ENCODE peak calls at places on chromosomes 5 and 9, in four cellular contexts. One of them, this sample, is unnamed.

GRCh38 chr9:108212179-108212578 is 643.6 kb downstream of the ACTL7B start:
- DNase-seq in IMR-90: no peak
- DNase-seq in ovary: no peak
- DNase-seq in AG10803: no peak
- DNase-seq in this sample: no peak

GRCh38 chr5:128546658-128547281 is 8.7 kb upstream of the FBN2 start:
- DNase-seq in IMR-90: no peak
- DNase-seq in AG10803: no peak
- DNase-seq in ovary: no peak
- DNase-seq in this sample: no peak

GRCh38 chr9:115985657-115986056 is 167.9 kb upstream of the PAPPA start:
- DNase-seq in ovary: no peak
- DNase-seq in AG10803: peak
- DNase-seq in IMR-90: no peak
- DNase-seq in this sample: no peak

GRCh38 chr9:124761710-124762109 is 9.4 kb downstream of the NR6A1 start:
- DNase-seq in AG10803: no peak
- DNase-seq in ovary: no peak
- DNase-seq in IMR-90: no peak
- DNase-seq in this sample: no peak

GRCh38 chr9:14180077-14180941 is 133.6 kb downstream of the NFIB start:
- DNase-seq in IMR-90: no peak
- DNase-seq in AG10803: no peak
- DNase-seq in ovary: peak
- DNase-seq in this sample: peak

GRCh38 chr5:112738180-112738560 is 485 bp downstream of the APC start:
- DNase-seq in AG10803: no peak
- DNase-seq in IMR-90: no peak
- DNase-seq in ovary: no peak
- DNase-seq in this sample: no peak

GRCh38 chr5:180641566-180641900 is 7.9 kb downstream of the FLT4 start:
- DNase-seq in AG10803: no peak
- DNase-seq in IMR-90: no peak
- DNase-seq in ovary: no peak
- DNase-seq in this sample: no peak

GRCh38 chr5:39114155-39114554 is 40.0 kb upstream of the RICTOR start:
- DNase-seq in ovary: no peak
- DNase-seq in AG10803: no peak
- DNase-seq in IMR-90: no peak
- DNase-seq in this sample: no peak

GRCh38 chr5:6291961-6292360 is 86.4 kb downstream of the MED10 start:
- DNase-seq in AG10803: peak
- DNase-seq in ovary: no peak
- DNase-seq in IMR-90: no peak
- DNase-seq in this sample: peak

GRCh38 chr5:106127341-106127781 is 1543.4 kb downstream of the EFNA5 start:
- DNase-seq in AG10803: no peak
- DNase-seq in ovary: no peak
- DNase-seq in IMR-90: peak
- DNase-seq in this sample: no peak

GRCh38 chr9:130715270-130716077 is 21.9 kb downstream of the EXOSC2 start:
- DNase-seq in IMR-90: peak
- DNase-seq in ovary: no peak
- DNase-seq in AG10803: no peak
- DNase-seq in this sample: no peak

GRCh38 chr9:129027224-129027684 is 877 bp downstream of the SH3GLB2 start:
- DNase-seq in ovary: no peak
- DNase-seq in AG10803: no peak
- DNase-seq in IMR-90: no peak
- DNase-seq in this sample: no peak

GRCh38 chr9:131284856-131285255 is 4.7 kb upstream of the PLPP7 start:
- DNase-seq in IMR-90: no peak
- DNase-seq in ovary: no peak
- DNase-seq in AG10803: no peak
- DNase-seq in this sample: no peak

GRCh38 chr5:151757233-151758140 is 944 bp downstream of the ATOX1 start:
- DNase-seq in AG10803: no peak
- DNase-seq in ovary: no peak
- DNase-seq in IMR-90: no peak
- DNase-seq in this sample: no peak

GRCh38 chr5:143093452-143094086 is 309.9 kb downstream of the NR3C1 start:
- DNase-seq in AG10803: no peak
- DNase-seq in IMR-90: no peak
- DNase-seq in ovary: no peak
- DNase-seq in this sample: no peak

GRCh38 chr5:160628295-160629006 is 206.8 kb downstream of the PTTG1 start:
- DNase-seq in IMR-90: no peak
- DNase-seq in AG10803: no peak
- DNase-seq in ovary: no peak
- DNase-seq in this sample: no peak

GRCh38 chr5:65262590-65263189 is 219.0 kb downstream of the ADAMTS6 start:
- DNase-seq in AG10803: peak
- DNase-seq in ovary: peak
- DNase-seq in IMR-90: peak
- DNase-seq in this sample: no peak

GRCh38 chr9:107809859-107810492 is 320.4 kb upstream of the KLF4 start:
- DNase-seq in ovary: no peak
- DNase-seq in AG10803: peak
- DNase-seq in IMR-90: peak
- DNase-seq in this sample: no peak

GRCh38 chr9:34869390-34869789 is 88.7 kb upstream of the PHF24 start:
- DNase-seq in AG10803: peak
- DNase-seq in IMR-90: peak
- DNase-seq in ovary: no peak
- DNase-seq in this sample: peak

GRCh38 chr9:73167614-73168013 is 15.9 kb downstream of the ANXA1 start:
- DNase-seq in ovary: no peak
- DNase-seq in AG10803: no peak
- DNase-seq in IMR-90: no peak
- DNase-seq in this sample: no peak

GRCh38 chr9:136762915-136763648 is 1.2 kb downstream of the LCN15 start:
- DNase-seq in IMR-90: no peak
- DNase-seq in AG10803: no peak
- DNase-seq in ovary: peak
- DNase-seq in this sample: peak

GRCh38 chr5:73188764-73189521 is 15.9 kb downstream of the TMEM174 start:
- DNase-seq in IMR-90: peak
- DNase-seq in AG10803: peak
- DNase-seq in ovary: no peak
- DNase-seq in this sample: no peak

GRCh38 chr5:39513236-39513635 is 88.5 kb upstream of the DAB2 start:
- DNase-seq in ovary: no peak
- DNase-seq in IMR-90: peak
- DNase-seq in AG10803: peak
- DNase-seq in this sample: no peak

GRCh38 chr5:34606101-34606500 is 50.0 kb upstream of the RAI14 start:
- DNase-seq in IMR-90: no peak
- DNase-seq in ovary: no peak
- DNase-seq in AG10803: no peak
- DNase-seq in this sample: no peak

GRCh38 chr9:133629221-133630110 is 6.7 kb upstream of the DBH start:
- DNase-seq in IMR-90: no peak
- DNase-seq in ovary: no peak
- DNase-seq in AG10803: no peak
- DNase-seq in this sample: no peak

GRCh38 chr9:79917417-79917816 is 345.7 kb downstream of the TLE4 start:
- DNase-seq in IMR-90: no peak
- DNase-seq in AG10803: peak
- DNase-seq in ovary: no peak
- DNase-seq in this sample: no peak

GRCh38 chr9:127186799-127187198 is 64.4 kb upstream of the ANGPTL2 start:
- DNase-seq in IMR-90: no peak
- DNase-seq in ovary: no peak
- DNase-seq in AG10803: no peak
- DNase-seq in this sample: no peak

GRCh38 chr5:132556511-132557424 is at the start of gene RAD50:
- DNase-seq in ovary: peak
- DNase-seq in IMR-90: peak
- DNase-seq in AG10803: peak
- DNase-seq in this sample: peak
- TF ChIP-seq CTCF in ovary: no peak
- TF ChIP-seq CTCF in IMR-90: no peak
- TF ChIP-seq CTCF in AG10803: no peak
- TF ChIP-seq CTCF in this sample: no peak

GRCh38 chr9:23825700-23826099 is 340 bp downstream of the ELAVL2 start:
- DNase-seq in AG10803: peak
- DNase-seq in IMR-90: no peak
- DNase-seq in ovary: no peak
- DNase-seq in this sample: no peak

GRCh38 chr9:23826120-23826629 is at the start of gene ELAVL2:
- DNase-seq in IMR-90: peak
- DNase-seq in AG10803: peak
- DNase-seq in ovary: peak
- DNase-seq in this sample: peak

GRCh38 chr9:23830949-23831730 is 5.1 kb upstream of the ELAVL2 start:
- DNase-seq in AG10803: no peak
- DNase-seq in IMR-90: no peak
- DNase-seq in ovary: no peak
- DNase-seq in this sample: no peak

GRCh38 chr9:23829580-23830458 is 3.8 kb upstream of the ELAVL2 start:
- DNase-seq in AG10803: peak
- DNase-seq in ovary: no peak
- DNase-seq in IMR-90: peak
- DNase-seq in this sample: no peak

DNA sequence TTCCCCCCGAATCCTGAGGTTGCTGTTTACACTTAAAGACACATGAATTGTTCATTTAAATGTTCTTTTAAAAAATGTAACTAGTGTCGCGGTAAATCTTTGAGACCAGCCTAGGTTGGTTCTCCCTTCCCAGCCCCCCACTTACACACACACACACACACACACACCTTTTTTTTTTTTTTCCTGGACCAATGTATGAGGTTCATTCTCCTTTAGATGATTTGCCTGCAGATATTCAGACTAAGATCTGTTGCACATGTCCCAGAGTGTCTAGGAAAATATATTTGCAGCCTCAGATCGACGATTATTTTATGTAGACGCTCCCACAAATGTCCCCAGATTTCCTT is 4.4 kb upstream of the ELAVL2 start:
- DNase-seq in IMR-90: no peak
- DNase-seq in AG10803: no peak
- DNase-seq in ovary: no peak
- DNase-seq in this sample: no peak
- H3K4me3 ChIP-seq in IMR-90: no peak
- H3K4me3 ChIP-seq in AG10803: no peak
- H3K4me3 ChIP-seq in ovary: no peak
- H3K4me3 ChIP-seq in this sample: no peak

DNA sequence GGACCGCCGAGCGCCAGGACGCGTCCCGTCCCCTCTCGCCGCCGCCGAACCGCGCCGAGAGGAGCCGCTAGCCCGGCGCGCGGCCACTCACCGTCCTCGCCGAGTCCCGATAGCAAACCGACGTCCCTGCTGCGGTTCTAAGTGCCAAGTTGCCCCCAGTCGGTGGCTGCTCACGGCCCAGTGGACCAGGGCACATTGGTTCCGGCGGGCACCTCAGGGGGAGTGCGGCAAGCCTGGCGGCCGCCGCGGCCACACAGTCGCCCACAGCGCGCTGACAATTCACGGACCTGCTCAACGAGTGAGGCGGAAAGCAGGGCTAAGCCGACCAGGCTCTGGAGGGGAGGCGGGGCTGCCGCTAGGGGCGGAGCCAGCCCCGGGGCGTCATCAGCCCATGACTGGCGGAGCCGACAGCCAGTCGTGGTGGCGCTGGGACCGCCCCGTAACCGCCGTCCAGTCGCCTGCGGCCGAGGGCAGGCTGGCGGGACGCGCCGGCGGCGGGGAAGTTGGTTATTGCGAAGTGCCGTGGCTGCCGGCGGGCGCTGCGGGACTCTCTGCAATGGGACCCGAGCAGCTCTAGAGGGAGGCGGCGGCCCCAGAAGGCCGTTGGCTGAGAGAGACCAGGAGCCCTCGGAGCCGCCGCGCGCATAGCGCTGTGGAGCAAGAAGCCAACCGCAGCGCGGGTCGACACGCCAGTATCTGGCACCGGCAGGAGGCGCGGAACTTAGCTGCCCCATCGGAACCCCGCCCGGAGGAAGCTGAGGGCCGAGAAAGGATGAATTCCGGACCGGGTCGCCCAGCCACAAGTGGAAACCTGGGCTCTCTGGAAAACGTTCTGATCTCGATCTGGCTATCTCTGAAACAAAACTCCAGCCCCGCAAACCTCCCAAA is at the start of gene MARCHF3:
- DNase-seq in AG10803: peak
- DNase-seq in IMR-90: peak
- DNase-seq in ovary: peak
- DNase-seq in this sample: peak
- TF ChIP-seq CTCF in AG10803: peak
- TF ChIP-seq CTCF in IMR-90: peak
- TF ChIP-seq CTCF in ovary: peak
- TF ChIP-seq CTCF in this sample: no peak

DNA sequence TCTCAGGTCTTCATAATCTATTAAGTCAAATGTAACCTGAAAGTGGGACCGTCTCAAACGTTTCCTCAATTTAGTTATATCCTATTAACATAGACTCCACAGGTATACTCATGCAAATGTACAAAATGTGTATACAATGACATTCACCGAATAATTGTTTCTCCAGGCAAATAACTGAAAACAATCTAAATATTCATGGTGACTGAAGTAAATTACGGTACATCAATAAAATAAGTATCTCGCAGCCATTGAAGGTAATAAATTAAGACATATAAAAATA is 482 bp downstream of the IARS1 start:
- DNase-seq in AG10803: no peak
- DNase-seq in ovary: no peak
- DNase-seq in IMR-90: no peak
- DNase-seq in this sample: no peak
- H3K4me3 ChIP-seq in AG10803: peak
- H3K4me3 ChIP-seq in ovary: peak
- H3K4me3 ChIP-seq in IMR-90: peak
- H3K4me3 ChIP-seq in this sample: peak

GRCh38 chr9:122144006-122144405 is 15.6 kb downstream of the NDUFA8 start:
- DNase-seq in IMR-90: no peak
- DNase-seq in ovary: no peak
- DNase-seq in AG10803: no peak
- DNase-seq in this sample: no peak

GRCh38 chr9:122143296-122143695 is 16.3 kb downstream of the NDUFA8 start:
- DNase-seq in IMR-90: no peak
- DNase-seq in ovary: no peak
- DNase-seq in AG10803: no peak
- DNase-seq in this sample: no peak

GRCh38 chr9:122145462-122145861 is 14.1 kb downstream of the NDUFA8 start:
- DNase-seq in IMR-90: no peak
- DNase-seq in AG10803: no peak
- DNase-seq in ovary: no peak
- DNase-seq in this sample: no peak

GRCh38 chr9:122141671-122142070 is 17.9 kb downstream of the NDUFA8 start:
- DNase-seq in IMR-90: no peak
- DNase-seq in AG10803: no peak
- DNase-seq in ovary: no peak
- DNase-seq in this sample: no peak

GRCh38 chr9:122144836-122145235 is 14.7 kb downstream of the NDUFA8 start:
- DNase-seq in IMR-90: no peak
- DNase-seq in AG10803: no peak
- DNase-seq in ovary: no peak
- DNase-seq in this sample: no peak
- TF ChIP-seq CTCF in IMR-90: peak
- TF ChIP-seq CTCF in AG10803: peak
- TF ChIP-seq CTCF in ovary: no peak
- TF ChIP-seq CTCF in this sample: no peak